ENCODE peak calls at places on chromosomes 6 and 20, in ten cellular contexts. O, R, H, F, L, Z, X, V, U and Q are unnamed samples. For H3K4me1, the result is how much of the 10 kb centered on the place peaks cover.

GRCh38 chr6:42505377-42505702 is 53.6 kb upstream of the TRERF1 start:
- DNase-seq in X (no peak), Z (no peak), O (no peak), R (no peak), F (peak), H (peak), U (no peak), V (no peak), L (no peak), Q (peak)

GRCh38 chr20:57389695-57390603 is 1.2 kb upstream of the RBM38 start:
- DNase-seq in L (peak), R (no peak), F (no peak), O (no peak), H (no peak), U (peak), X (peak), Z (no peak), V (no peak), Q (no peak)

GRCh38 chr20:24164360-24164759 is 175.8 kb upstream of the GGTLC1 start:
- DNase-seq in V (no peak), O (no peak), H (no peak), L (peak), X (no peak), U (no peak), Z (no peak), R (peak), F (peak), Q (no peak)

GRCh38 chr20:23889775-23890187 is 10.2 kb upstream of the CST5 start:
- DNase-seq in R (peak), V (peak), X (peak), F (peak), L (no peak), O (peak), Z (no peak), U (peak), H (peak), Q (peak)

GRCh38 chr6:158782432-158783166 is 36.6 kb downstream of the EZR start:
- DNase-seq in R (no peak), F (no peak), Z (no peak), X (peak), U (no peak), V (no peak), H (no peak), L (no peak), O (no peak), Q (no peak)

GRCh38 chr6:14984454-14984853 is 261.4 kb upstream of the JARID2 start:
- DNase-seq in U (peak), Z (no peak), L (no peak), H (peak), X (peak), O (peak), R (no peak), V (peak), F (peak), Q (no peak)

GRCh38 chr20:32809907-32810306 is 9.8 kb upstream of the MAPRE1 start:
- DNase-seq in L (no peak), O (no peak), R (no peak), F (no peak), V (no peak), X (no peak), Z (no peak), U (no peak), H (no peak), Q (no peak)

GRCh38 chr20:35049776-35050352 is 42.7 kb downstream of the TRPC4AP start:
- DNase-seq in L (no peak), U (no peak), Z (no peak), V (no peak), H (no peak), X (no peak), O (no peak), F (no peak), R (no peak), Q (no peak)

GRCh38 chr6:138035070-138035469 is 72.1 kb downstream of the PERP start:
- DNase-seq in R (no peak), H (no peak), F (no peak), Z (no peak), U (no peak), O (no peak), V (no peak), X (no peak), L (peak), Q (no peak)

GRCh38 chr6:47452899-47453298 is 24.7 kb upstream of the CD2AP start:
- DNase-seq in R (no peak), U (no peak), V (no peak), L (no peak), X (no peak), H (no peak), F (no peak), Z (no peak), O (no peak), Q (no peak)

GRCh38 chr6:158006331-158006730 is 24.7 kb downstream of the SYNJ2 start:
- DNase-seq in O (no peak), Z (no peak), V (no peak), H (no peak), L (no peak), U (no peak), F (no peak), X (no peak), R (no peak), Q (no peak)

GRCh38 chr6:67736816-67737215 is 898.3 kb upstream of the ADGRB3 start:
- DNase-seq in H (no peak), Z (no peak), L (no peak), X (no peak), R (no peak), U (no peak), F (peak), O (no peak), V (no peak), Q (no peak)

GRCh38 chr6:13044390-13044789 is 283.9 kb downstream of the TBC1D7 start:
- DNase-seq in U (no peak), O (no peak), V (no peak), H (no peak), F (peak), R (peak), Z (no peak), L (no peak), X (no peak), Q (no peak)

GRCh38 chr6:6332873-6333272 is 12.4 kb upstream of the F13A1 start:
- DNase-seq in V (no peak), F (no peak), H (no peak), U (no peak), L (no peak), Z (no peak), O (no peak), R (peak), X (no peak), Q (no peak)

GRCh38 chr6:75481936-75482593 is 11.5 kb downstream of the FILIP1 start:
- DNase-seq in U (no peak), X (no peak), O (no peak), R (no peak), Z (peak), F (peak), V (no peak), H (peak), L (no peak), Q (no peak)

GRCh38 chr6:5943591-5943990 is 63.1 kb downstream of the NRN1 start:
- DNase-seq in R (no peak), Z (no peak), X (no peak), H (no peak), V (no peak), O (no peak), F (no peak), U (no peak), L (no peak), Q (no peak)

GRCh38 chr6:126540161-126540560 is 200.2 kb downstream of the CENPW start:
- DNase-seq in O (no peak), R (no peak), F (no peak), H (no peak), V (no peak), L (no peak), X (no peak), U (no peak), Z (no peak), Q (no peak)

GRCh38 chr6:48318670-48319069 is 207.7 kb upstream of the PTCHD4 start:
- DNase-seq in L (no peak), Z (no peak), F (peak), V (no peak), O (no peak), X (no peak), R (no peak), U (no peak), H (peak), Q (no peak)

GRCh38 chr20:51187318-51187717 is 164.4 kb upstream of the KCNG1 start:
- DNase-seq in L (no peak), V (no peak), O (no peak), U (no peak), X (no peak), F (no peak), Z (no peak), H (no peak), R (no peak), Q (no peak)

GRCh38 chr6:12369781-12370262 is 79.7 kb downstream of the EDN1 start:
- DNase-seq in U (peak), F (no peak), V (peak), H (no peak), L (no peak), O (peak), R (peak), X (no peak), Z (no peak), Q (no peak)

GRCh38 chr6:154738561-154738961 is 5.3 kb downstream of the SCAF8 start:
- DNase-seq in Z (no peak), O (no peak), X (no peak), U (no peak), R (peak), L (no peak), V (no peak), H (peak), F (peak), Q (no peak)

GRCh38 chr6:53771780-53772624 is 22.8 kb upstream of the LRRC1 start:
- DNase-seq in L (no peak), X (no peak), R (no peak), Z (no peak), F (no peak), O (no peak), V (no peak), H (peak), U (no peak), Q (no peak)

GRCh38 chr20:56778765-56779195 is 149.7 kb downstream of the TFAP2C start:
- DNase-seq in U (no peak), R (no peak), Z (no peak), L (no peak), H (peak), V (no peak), O (peak), F (peak), X (no peak), Q (no peak)

GRCh38 chr6:37540390-37540789 is 40.7 kb upstream of the CCDC167 start:
- DNase-seq in F (no peak), X (no peak), H (no peak), L (no peak), Z (no peak), U (no peak), R (no peak), O (no peak), V (no peak), Q (no peak)

GRCh38 chr6:47106721-47107197 is 64.6 kb upstream of the ADGRF1 start:
- DNase-seq in H (no peak), R (no peak), U (no peak), Z (no peak), L (no peak), F (no peak), X (no peak), O (no peak), V (no peak), Q (no peak)

GRCh38 chr6:156767603-156768467 is 9.3 kb upstream of the ARID1B start:
- DNase-seq in V (no peak), U (no peak), R (peak), Z (no peak), X (no peak), H (peak), F (no peak), L (no peak), O (no peak), Q (no peak)

GRCh38 chr6:134626589-134626988 is 308.7 kb upstream of the SGK1 start:
- DNase-seq in Z (no peak), R (peak), V (no peak), F (no peak), H (no peak), L (no peak), U (no peak), X (no peak), O (no peak), Q (no peak)

GRCh38 chr6:21208796-21209186 is 384.8 kb upstream of the SOX4 start:
- DNase-seq in L (no peak), F (no peak), Z (no peak), O (no peak), H (no peak), X (no peak), U (no peak), V (no peak), R (no peak), Q (no peak)

GRCh38 chr6:81465859-81466258 is 286.6 kb downstream of the TENT5A start:
- DNase-seq in Z (no peak), U (no peak), X (no peak), O (peak), R (no peak), L (no peak), F (peak), V (no peak), H (peak), Q (no peak)

GRCh38 chr20:22775256-22775655 is 190.9 kb upstream of the FOXA2 start:
- DNase-seq in H (no peak), V (no peak), R (no peak), F (no peak), Z (no peak), U (no peak), X (no peak), O (no peak), L (no peak), Q (no peak)

GRCh38 chr6:158164564-158164963 is 3.5 kb downstream of the SERAC1 start:
- DNase-seq in X (no peak), V (no peak), R (no peak), Z (no peak), O (no peak), U (no peak), F (no peak), L (no peak), H (no peak), Q (no peak)

GRCh38 chr20:9409981-9410380 is 104.4 kb upstream of the LAMP5 start:
- DNase-seq in Z (no peak), O (no peak), F (peak), L (no peak), X (no peak), V (no peak), R (no peak), H (peak), U (no peak), Q (no peak)

GRCh38 chr20:22942742-22943141 is 92.4 kb upstream of the SSTR4 start:
- DNase-seq in U (no peak), H (no peak), L (no peak), Z (no peak), V (no peak), F (no peak), X (no peak), O (no peak), R (no peak), Q (no peak)

GRCh38 chr20:61932199-61932592 is 133.5 kb downstream of the TAF4 start:
- DNase-seq in L (peak), F (no peak), H (no peak), V (no peak), X (no peak), O (no peak), U (no peak), Z (no peak), R (no peak), Q (no peak)

GRCh38 chr6:45148711-45149341 is 179.3 kb upstream of the RUNX2 start:
- DNase-seq in O (no peak), H (peak), U (no peak), L (no peak), Z (no peak), R (no peak), F (peak), X (no peak), V (no peak), Q (no peak)

DNA sequence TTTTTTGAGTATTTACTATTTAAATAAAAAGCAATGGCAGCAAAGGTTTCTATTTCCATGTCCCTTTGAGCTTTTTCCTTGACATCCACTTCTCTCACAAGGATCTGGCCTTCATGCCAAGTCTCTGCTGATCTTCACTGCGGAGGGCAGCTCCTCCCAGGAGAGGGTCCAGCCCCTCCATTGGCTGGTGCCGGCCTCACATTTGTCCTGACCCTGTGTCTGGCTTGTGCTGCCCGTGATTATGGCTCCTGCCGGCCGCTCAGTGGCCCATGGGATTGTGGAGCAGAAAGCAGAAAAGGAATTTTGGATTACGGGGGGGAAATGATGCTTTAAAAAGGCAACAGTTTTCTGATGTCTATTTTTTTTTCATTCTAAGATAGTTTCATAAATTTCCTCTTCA is 31.2 kb upstream of the PDE7B start:
- DNase-seq in H (no peak), U (no peak), V (peak), R (no peak), Z (no peak), X (no peak), F (no peak), L (peak), O (no peak), Q (no peak)
- H3K4me1 ChIP-seq in H (under half), U (under half), V (under half), R (under half), Z (under half), X (under half), F (under half), L (under half), O (under half), Q (under half)

GRCh38 chr20:63639093-63639860 is 12.4 kb upstream of the GMEB2 start:
- DNase-seq in R (peak), H (no peak), O (no peak), X (peak), Z (no peak), U (no peak), V (no peak), F (no peak), L (no peak), Q (no peak)
- H3K4me1 ChIP-seq in R (under half), H (under half), O (under half), X (under half), Z (under half), U (half or more), V (under half), F (under half), L (under half), Q (under half)

DNA sequence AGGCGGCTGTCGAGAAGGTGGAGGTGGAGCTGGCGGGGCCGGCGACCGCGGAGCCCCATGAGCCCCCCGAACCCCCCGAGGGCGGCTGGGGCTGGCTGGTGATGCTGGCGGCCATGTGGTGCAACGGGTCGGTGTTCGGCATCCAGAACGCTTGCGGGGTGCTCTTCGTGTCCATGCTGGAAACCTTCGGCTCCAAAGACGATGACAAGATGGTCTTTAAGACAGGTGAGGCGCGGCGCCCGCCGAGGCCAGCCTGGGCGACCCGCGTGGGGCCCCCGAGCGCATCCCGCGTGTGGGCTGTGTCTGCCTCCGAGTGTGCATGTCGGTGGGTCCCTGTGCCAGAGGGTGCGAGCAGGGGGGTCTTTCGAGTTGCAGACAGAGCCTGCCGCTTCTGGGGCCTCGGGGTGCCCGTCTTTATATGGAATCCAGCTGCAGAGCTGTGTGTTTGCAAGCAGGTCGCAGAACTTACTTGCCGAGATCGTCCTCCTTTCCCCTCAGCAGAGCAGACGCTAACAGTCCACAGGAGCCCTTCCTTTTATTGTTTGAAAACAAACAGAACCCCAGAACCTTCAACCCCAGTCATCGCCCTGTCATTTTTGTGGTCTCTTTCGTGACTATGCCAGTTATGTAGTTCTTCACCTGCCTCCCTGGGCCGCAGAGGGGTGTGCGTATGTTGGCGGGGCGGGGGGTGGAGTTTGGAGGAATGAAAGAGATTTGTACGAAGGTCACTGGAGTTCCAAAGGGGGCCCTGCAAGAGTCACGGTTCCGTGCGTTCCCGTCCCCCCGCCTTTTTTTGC is 766 bp downstream of the SLC16A10 start:
- DNase-seq in U (peak), H (no peak), V (peak), L (peak), X (peak), F (peak), Z (no peak), R (no peak), O (peak), Q (no peak)
- H3K4me1 ChIP-seq in U (under half), H (under half), V (under half), L (under half), X (under half), F (under half), Z (under half), R (under half), O (under half), Q (under half)

DNA sequence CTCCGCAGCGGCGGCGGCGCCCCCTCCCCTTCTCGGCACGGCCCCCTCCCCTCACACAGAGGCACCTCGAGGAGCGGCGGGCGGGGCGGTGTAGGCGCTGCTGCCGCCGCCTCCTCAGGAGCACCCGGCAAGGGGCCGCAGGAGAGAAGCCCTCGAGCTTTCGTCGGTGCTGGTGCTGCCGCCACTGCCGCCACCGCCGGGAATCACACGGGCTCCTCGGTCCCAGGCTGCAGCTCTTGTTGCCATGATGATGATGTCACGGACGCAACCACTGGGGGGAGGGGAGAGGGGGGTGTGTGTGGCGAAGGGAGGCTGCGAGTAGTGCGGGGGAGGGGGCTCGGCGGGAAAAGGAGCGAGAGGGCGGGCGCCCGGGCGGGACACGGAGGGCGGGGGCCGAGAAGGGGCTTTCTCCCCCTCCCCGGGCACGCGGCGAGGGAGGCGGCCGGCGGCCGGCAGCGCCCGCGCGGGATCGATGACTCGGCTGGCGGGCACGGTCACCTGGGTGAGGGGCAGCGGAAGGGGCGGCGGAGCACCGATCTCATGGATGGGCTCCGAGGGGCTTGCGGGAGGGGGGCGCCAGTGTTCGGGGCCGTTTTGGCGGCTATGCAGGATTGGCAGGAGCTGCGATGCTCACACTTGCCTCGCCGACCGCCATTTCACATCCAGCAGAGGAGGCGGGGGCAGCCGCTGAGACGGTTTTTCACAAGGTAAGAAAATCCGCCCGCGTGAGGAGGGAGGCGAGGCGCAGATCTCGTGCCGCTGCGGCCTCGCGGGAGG is at the start of gene REV3L:
- DNase-seq in Z (peak), U (peak), R (peak), F (peak), H (peak), X (peak), O (peak), L (peak), V (peak), Q (no peak)
- H3K4me1 ChIP-seq in Z (under half), U (half or more), R (half or more), F (under half), H (under half), X (under half), O (under half), L (under half), V (under half), Q (under half)